ENCODE peak calls at places on chromosomes 6 and 20, in seven cellular contexts. O, K, P, R, D, N and H are unnamed samples.

GRCh38 chr6:41786451-41787218 is 859 bp upstream of the TOMM6 start:
- DNase-seq in O (peak; percentile 77), K (peak; percentile 94), P (no peak), R (peak; percentile 76), D (peak; percentile 69), N (peak; percentile 96), H (peak; percentile 93)

GRCh38 chr20:17614176-17614811 is 44.4 kb downstream of the DSTN start:
- DNase-seq in O (peak; percentile 56), K (peak; percentile 87), P (no peak), R (no peak), D (no peak), N (no peak), H (peak; percentile 78)

GRCh38 chr20:54379893-54380292 is 95.5 kb upstream of the DOK5 start:
- DNase-seq in O (no peak), K (no peak), P (no peak), R (no peak), D (no peak), N (no peak), H (no peak)

GRCh38 chr6:113598786-113599185 is 258.4 kb upstream of the MARCKS start:
- DNase-seq in O (no peak), K (no peak), P (no peak), R (no peak), D (no peak), N (no peak), H (no peak)

GRCh38 chr20:19758888-19759331 is 852 bp downstream of the RIN2 start:
- DNase-seq in O (peak; percentile 46), K (peak; percentile 69), P (no peak), R (peak; percentile 74), D (peak; percentile 55), N (no peak), H (peak; percentile 59)

GRCh38 chr6:34696189-34696738 is 303 bp downstream of the ILRUN start:
- DNase-seq in O (no peak), K (no peak), P (no peak), R (no peak), D (no peak), N (peak; percentile 35), H (peak; percentile 51)

GRCh38 chr6:24763578-24763977 is 11.2 kb upstream of the GMNN start:
- DNase-seq in O (no peak), K (no peak), P (no peak), R (no peak), D (no peak), N (no peak), H (no peak)

GRCh38 chr20:57610261-57610952 is 9.8 kb downstream of the ZBP1 start:
- DNase-seq in O (no peak), K (no peak), P (no peak), R (no peak), D (no peak), N (no peak), H (peak; percentile 4)

GRCh38 chr6:27441001-27441400 is 31.9 kb downstream of the ZNF184 start:
- DNase-seq in O (no peak), K (no peak), P (no peak), R (no peak), D (no peak), N (no peak), H (no peak)

GRCh38 chr6:4936681-4937041 is 67.2 kb downstream of the RPP40 start:
- DNase-seq in O (peak; percentile 13), K (no peak), P (no peak), R (peak; percentile 59), D (peak; percentile 34), N (peak; percentile 67), H (no peak)

GRCh38 chr20:33275215-33275614 is 7.8 kb upstream of the BPIFB1 start:
- DNase-seq in O (no peak), K (no peak), P (no peak), R (no peak), D (no peak), N (no peak), H (no peak)

GRCh38 chr6:11848852-11849731 is 70.5 kb upstream of the ADTRP start:
- DNase-seq in O (no peak), K (no peak), P (no peak), R (no peak), D (no peak), N (no peak), H (no peak)

GRCh38 chr6:70547313-70547712 is 19.4 kb upstream of the SDHAF4 start:
- DNase-seq in O (no peak), K (no peak), P (no peak), R (no peak), D (no peak), N (no peak), H (no peak)

GRCh38 chr6:111846511-111847409 is 26.5 kb downstream of the FYN start:
- DNase-seq in O (no peak), K (no peak), P (no peak), R (no peak), D (no peak), N (no peak), H (no peak)

GRCh38 chr6:169454204-169454871 is 200.7 kb upstream of the THBS2 start:
- DNase-seq in O (peak; percentile 62), K (no peak), P (no peak), R (peak; percentile 11), D (no peak), N (no peak), H (no peak)

GRCh38 chr6:118725944-118726343 is 74.6 kb upstream of the CEP85L start:
- DNase-seq in O (no peak), K (no peak), P (no peak), R (no peak), D (no peak), N (no peak), H (no peak)

GRCh38 chr6:110319843-110320242 is 38.3 kb downstream of the METTL24 start:
- DNase-seq in O (no peak), K (no peak), P (no peak), R (no peak), D (no peak), N (no peak), H (no peak)
- H3K4me1 ChIP-seq in O (peaks cover 11% of the 10 kb centered on the region), K (peaks cover 7% of the 10 kb centered on the region), P (peaks cover 5% of the 10 kb centered on the region), R (peaks cover 16% of the 10 kb centered on the region), D (no peaks in the 10 kb centered on the region), N (no peaks in the 10 kb centered on the region), H (peaks cover 16% of the 10 kb centered on the region)

DNA sequence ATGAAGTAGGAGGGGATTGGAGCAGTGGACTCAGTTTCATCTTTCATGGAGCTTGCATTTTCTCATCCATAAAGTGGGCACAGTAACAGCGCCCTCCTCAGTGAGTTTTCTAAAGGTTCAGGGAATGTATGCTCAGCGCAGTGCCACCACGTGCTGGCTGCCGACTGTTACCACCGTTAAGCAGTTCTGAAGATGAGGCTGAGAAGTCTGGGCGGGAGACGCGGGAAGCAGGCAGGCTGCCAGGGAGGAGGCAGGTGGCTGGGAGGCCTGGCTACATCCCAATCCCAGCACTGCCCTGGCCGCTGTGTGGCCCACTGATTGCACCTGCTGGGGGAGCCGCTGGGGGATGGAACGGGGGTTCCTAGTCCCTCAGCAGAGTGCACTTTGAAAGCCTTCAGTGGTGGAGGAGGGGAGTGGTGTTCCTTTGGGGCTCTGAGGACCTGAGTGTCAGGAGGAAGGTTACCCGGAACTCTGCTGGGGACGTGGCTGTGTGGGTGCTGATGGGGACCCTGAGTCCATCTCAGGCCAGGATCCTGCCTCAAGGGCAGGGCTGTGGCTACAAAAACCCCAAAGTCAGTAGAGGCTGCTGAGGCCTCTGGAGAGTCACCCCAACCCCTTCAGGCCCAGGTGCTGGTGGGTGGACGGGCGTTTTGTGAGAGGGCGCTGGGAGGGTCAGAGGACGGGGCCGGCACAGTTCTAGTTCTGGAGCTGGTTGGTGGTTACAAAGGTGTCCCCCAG is 28.0 kb upstream of the PHACTR3 start:
- DNase-seq in O (no peak), K (no peak), P (no peak), R (no peak), D (no peak), N (no peak), H (no peak)
- TF ChIP-seq CTCF in O (no peak), K (no peak), P (peak; percentile 27), R (no peak), D (no peak), N (no peak), H (no peak)

GRCh38 chr6:36054965-36055364 is 27.4 kb downstream of the MAPK14 start:
- DNase-seq in O (no peak), K (no peak), P (no peak), R (no peak), D (no peak), N (no peak), H (no peak)
- TF ChIP-seq EP300 in O (no peak), K (no peak), P (no peak), R (no peak), D (no peak), N (no peak), H (no peak)

GRCh38 chr20:21326700-21327099 is 23.6 kb downstream of the XRN2 start:
- DNase-seq in O (no peak), K (no peak), P (no peak), R (no peak), D (no peak), N (no peak), H (no peak)

GRCh38 chr20:21322921-21323321 is 19.8 kb downstream of the XRN2 start:
- DNase-seq in O (no peak), K (no peak), P (no peak), R (no peak), D (no peak), N (peak; percentile 14), H (no peak)

GRCh38 chr20:21324126-21324525 is 21.0 kb downstream of the XRN2 start:
- DNase-seq in O (no peak), K (no peak), P (no peak), R (no peak), D (no peak), N (no peak), H (no peak)

GRCh38 chr20:21323640-21324039 is 20.5 kb downstream of the XRN2 start:
- DNase-seq in O (no peak), K (no peak), P (no peak), R (no peak), D (no peak), N (peak; percentile 27), H (peak; percentile 15)

GRCh38 chr20:21325296-21325695 is 22.2 kb downstream of the XRN2 start:
- DNase-seq in O (no peak), K (no peak), P (no peak), R (no peak), D (no peak), N (peak; percentile 28), H (no peak)
- H3K4me1 ChIP-seq in O (peaks cover 51% of the 10 kb centered on the region), K (peaks cover 10% of the 10 kb centered on the region), P (peaks cover 8% of the 10 kb centered on the region), R (peaks cover 31% of the 10 kb centered on the region), D (peaks cover 14% of the 10 kb centered on the region), N (peaks cover 7% of the 10 kb centered on the region), H (peaks cover 26% of the 10 kb centered on the region)

DNA sequence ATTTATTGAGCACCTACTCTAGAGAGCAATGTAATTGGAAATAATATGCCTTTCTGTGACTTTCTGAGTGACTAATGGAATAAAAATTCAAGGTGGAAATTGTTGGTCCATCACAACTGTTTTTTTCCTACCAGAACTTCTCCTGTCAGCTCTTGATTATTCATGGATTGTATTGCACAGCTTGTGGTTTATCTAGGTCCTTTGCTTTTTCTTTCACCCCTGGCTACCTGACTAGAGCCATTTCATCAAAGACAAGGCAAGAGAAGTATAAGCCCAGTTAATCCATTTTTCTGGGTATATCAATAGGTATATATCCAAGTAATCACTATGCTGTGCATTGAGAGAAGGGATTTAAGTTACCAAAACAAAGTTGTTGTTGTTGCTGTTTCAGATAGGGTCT is 168.4 kb downstream of the MMS22L start:
- DNase-seq in O (no peak), K (no peak), P (no peak), R (no peak), D (no peak), N (no peak), H (no peak)
- TF ChIP-seq CTCF in O (no peak), K (no peak), P (no peak), R (no peak), D (no peak), N (no peak), H (no peak)

GRCh38 chr6:35920793-35921732 is at the start of gene SRPK1:
- DNase-seq in O (peak; percentile 75), K (peak; percentile 90), P (peak; percentile 77), R (peak; percentile 87), D (peak; percentile 71), N (peak; percentile 97), H (peak; percentile 94)
- TF ChIP-seq EP300 in O (peak; percentile 69), K (no peak), P (no peak), R (no peak), D (no peak), N (no peak), H (no peak)